ENCODE peak calls at places on chromosomes 4 and X, in four cellular contexts. One of them, this sample, is unnamed.
A peak's percentile ranks its signal among the peaks of the same experiment; 100 is the strongest.

GRCh38 chr4:95694411-95694810 is 145.5 kb upstream of the PDHA2 start:
- DNase-seq in iPS DF 6.9: no peak
- DNase-seq in cardiac muscle cell: no peak
- DNase-seq in heart left ventricle: no peak
- DNase-seq in this sample: no peak

GRCh38 chrX:790780-791360 is 160.3 kb downstream of the SHOX start:
- DNase-seq in iPS DF 6.9: no peak
- DNase-seq in cardiac muscle cell: no peak
- DNase-seq in heart left ventricle: no peak
- DNase-seq in this sample: no peak

GRCh38 chr4:8538076-8538702 is 42.0 kb upstream of the GPR78 start:
- DNase-seq in iPS DF 6.9: no peak
- DNase-seq in cardiac muscle cell: no peak
- DNase-seq in heart left ventricle: no peak
- DNase-seq in this sample: no peak

GRCh38 chr4:112210777-112211176 is 20.8 kb upstream of the AP1AR start:
- DNase-seq in iPS DF 6.9: no peak
- DNase-seq in cardiac muscle cell: peak; percentile 48
- DNase-seq in heart left ventricle: no peak
- DNase-seq in this sample: no peak

GRCh38 chrX:47579537-47579936 is 2.7 kb upstream of the TIMP1 start:
- DNase-seq in iPS DF 6.9: no peak
- DNase-seq in cardiac muscle cell: peak; percentile 78
- DNase-seq in heart left ventricle: no peak
- DNase-seq in this sample: peak; percentile 53

GRCh38 chr4:1976416-1977352 is 32.1 kb downstream of the NELFA start:
- DNase-seq in iPS DF 6.9: no peak
- DNase-seq in cardiac muscle cell: no peak
- DNase-seq in heart left ventricle: no peak
- DNase-seq in this sample: no peak

GRCh38 chr4:6291784-6292297 is 22.2 kb downstream of the WFS1 start:
- DNase-seq in iPS DF 6.9: no peak
- DNase-seq in cardiac muscle cell: no peak
- DNase-seq in heart left ventricle: no peak
- DNase-seq in this sample: no peak

GRCh38 chr4:84924439-84924838 is 42.1 kb downstream of the WDFY3 start:
- DNase-seq in iPS DF 6.9: no peak
- DNase-seq in cardiac muscle cell: no peak
- DNase-seq in heart left ventricle: no peak
- DNase-seq in this sample: no peak

GRCh38 chrX:13647709-13648212 is 5.2 kb upstream of the TCEANC start:
- DNase-seq in iPS DF 6.9: no peak
- DNase-seq in cardiac muscle cell: peak; percentile 74
- DNase-seq in heart left ventricle: peak; percentile 33
- DNase-seq in this sample: peak; percentile 85

GRCh38 chr4:41935652-41936021 is 408 bp downstream of the TMEM33 start:
- DNase-seq in iPS DF 6.9: no peak
- DNase-seq in cardiac muscle cell: no peak
- DNase-seq in heart left ventricle: no peak
- DNase-seq in this sample: no peak

GRCh38 chr4:137663376-137664054 is 131.2 kb upstream of the PCDH18 start:
- DNase-seq in iPS DF 6.9: no peak
- DNase-seq in cardiac muscle cell: peak; percentile 45
- DNase-seq in heart left ventricle: no peak
- DNase-seq in this sample: no peak

GRCh38 chrX:40169193-40170086 is 71.7 kb upstream of the BCOR start:
- DNase-seq in iPS DF 6.9: no peak
- DNase-seq in cardiac muscle cell: peak; percentile 83
- DNase-seq in heart left ventricle: no peak
- DNase-seq in this sample: peak; percentile 85

GRCh38 chr4:113899260-113900177 is 79.9 kb downstream of the ARSJ start:
- DNase-seq in iPS DF 6.9: no peak
- DNase-seq in cardiac muscle cell: no peak
- DNase-seq in heart left ventricle: no peak
- DNase-seq in this sample: no peak

DNA sequence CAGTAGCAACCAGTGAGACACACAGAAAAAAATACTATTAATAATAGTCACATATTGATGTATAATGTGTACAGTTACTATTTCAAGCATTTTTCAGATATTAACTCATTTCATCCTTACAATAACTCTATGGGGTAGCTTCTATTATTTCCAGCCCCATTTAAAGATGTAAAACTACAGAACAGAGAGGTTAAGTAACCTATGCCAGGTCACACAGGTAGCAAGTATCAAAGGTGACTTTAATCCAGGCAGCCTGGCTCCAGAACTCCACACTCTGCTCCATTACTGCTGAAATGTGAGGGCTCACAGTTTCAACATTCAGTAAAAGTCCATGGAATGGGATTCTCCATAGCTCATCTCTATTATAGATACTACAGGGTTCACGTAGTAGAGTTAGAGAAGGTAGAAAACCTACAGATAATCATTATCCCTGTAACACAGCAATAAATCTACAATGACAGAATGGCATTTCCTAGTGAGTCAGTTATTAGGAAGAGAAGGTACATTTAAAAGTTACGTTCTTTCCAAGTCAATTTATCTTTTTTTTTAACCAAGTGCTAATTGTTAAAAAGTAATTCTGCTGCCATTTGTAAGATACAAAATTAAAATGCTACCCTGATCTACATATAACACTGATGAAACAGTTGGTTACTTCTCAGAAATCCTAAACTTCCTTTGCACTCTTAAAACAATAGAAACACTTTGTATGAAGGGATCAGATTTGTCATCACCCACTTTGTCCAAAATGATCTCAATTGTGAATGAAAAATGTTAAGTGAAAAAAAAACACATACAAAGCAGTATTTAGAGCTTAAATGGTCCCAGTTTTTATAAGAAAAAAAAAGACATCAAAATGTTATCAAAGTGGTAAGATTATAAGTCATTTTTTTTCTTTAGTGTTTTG is 18.7 kb downstream of the RELL1 start:
- DNase-seq in iPS DF 6.9: no peak
- DNase-seq in cardiac muscle cell: no peak
- DNase-seq in heart left ventricle: no peak
- DNase-seq in this sample: no peak
- H3K4me1 ChIP-seq in iPS DF 6.9: peaks cover 4% of the 10 kb centered on the region
- H3K4me1 ChIP-seq in cardiac muscle cell: peaks cover 36% of the 10 kb centered on the region
- H3K4me1 ChIP-seq in heart left ventricle: peaks cover 35% of the 10 kb centered on the region
- H3K4me1 ChIP-seq in this sample: peaks cover 29% of the 10 kb centered on the region

GRCh38 chr4:75385139-75385538 is 129.1 kb downstream of the RCHY1 start:
- DNase-seq in iPS DF 6.9: no peak
- DNase-seq in cardiac muscle cell: no peak
- DNase-seq in heart left ventricle: no peak
- DNase-seq in this sample: no peak
- H3K4me3 ChIP-seq in iPS DF 6.9: no peak overlapping the region
- H3K4me3 ChIP-seq in cardiac muscle cell: no peak overlapping the region
- H3K4me3 ChIP-seq in heart left ventricle: no peak overlapping the region
- H3K4me3 ChIP-seq in this sample: no peak overlapping the region

GRCh38 chr4:96895826-96896225 is 1055.9 kb downstream of the PDHA2 start:
- DNase-seq in iPS DF 6.9: no peak
- DNase-seq in cardiac muscle cell: no peak
- DNase-seq in heart left ventricle: no peak
- DNase-seq in this sample: no peak

DNA sequence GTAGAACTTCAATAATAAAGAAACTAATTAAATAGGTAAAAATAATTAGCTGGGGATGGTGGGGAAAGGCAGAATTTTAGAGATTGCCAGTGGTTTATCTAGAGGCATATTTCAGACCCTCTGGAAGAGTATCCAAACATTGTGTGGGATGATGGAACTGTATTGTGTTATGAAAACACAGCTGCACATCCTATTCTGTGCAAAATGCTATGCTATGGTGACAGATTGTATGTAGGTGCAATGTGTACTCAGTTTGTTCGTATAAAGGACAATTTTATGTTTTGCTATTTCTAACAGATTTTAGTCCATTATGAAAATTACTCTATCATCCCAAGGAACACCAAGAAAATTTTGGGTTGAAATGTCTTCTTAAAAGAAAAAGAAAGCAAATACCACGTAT is 1054.7 kb downstream of the PDHA2 start:
- DNase-seq in iPS DF 6.9: no peak
- DNase-seq in cardiac muscle cell: no peak
- DNase-seq in heart left ventricle: no peak
- DNase-seq in this sample: no peak
- H3K9me3 ChIP-seq in iPS DF 6.9: no peaks in the 10 kb centered on the region
- H3K9me3 ChIP-seq in cardiac muscle cell: no peaks in the 10 kb centered on the region
- H3K9me3 ChIP-seq in heart left ventricle: no peaks in the 10 kb centered on the region
- H3K9me3 ChIP-seq in this sample: no peaks in the 10 kb centered on the region

GRCh38 chr4:91826186-91826585 is 477.6 kb upstream of the GRID2 start:
- DNase-seq in iPS DF 6.9: no peak
- DNase-seq in cardiac muscle cell: peak; percentile 56
- DNase-seq in heart left ventricle: no peak
- DNase-seq in this sample: no peak

GRCh38 chr4:91829531-91829930 is 474.2 kb upstream of the GRID2 start:
- DNase-seq in iPS DF 6.9: no peak
- DNase-seq in cardiac muscle cell: peak; percentile 48
- DNase-seq in heart left ventricle: no peak
- DNase-seq in this sample: no peak

GRCh38 chr4:91827914-91828313 is 475.9 kb upstream of the GRID2 start:
- DNase-seq in iPS DF 6.9: no peak
- DNase-seq in cardiac muscle cell: no peak
- DNase-seq in heart left ventricle: no peak
- DNase-seq in this sample: no peak

GRCh38 chr4:91824773-91825172 is 479.0 kb upstream of the GRID2 start:
- DNase-seq in iPS DF 6.9: no peak
- DNase-seq in cardiac muscle cell: no peak
- DNase-seq in heart left ventricle: no peak
- DNase-seq in this sample: no peak
- H3K4me1 ChIP-seq in iPS DF 6.9: no peaks in the 10 kb centered on the region
- H3K4me1 ChIP-seq in cardiac muscle cell: no peaks in the 10 kb centered on the region
- H3K4me1 ChIP-seq in heart left ventricle: no peaks in the 10 kb centered on the region
- H3K4me1 ChIP-seq in this sample: no peaks in the 10 kb centered on the region

DNA sequence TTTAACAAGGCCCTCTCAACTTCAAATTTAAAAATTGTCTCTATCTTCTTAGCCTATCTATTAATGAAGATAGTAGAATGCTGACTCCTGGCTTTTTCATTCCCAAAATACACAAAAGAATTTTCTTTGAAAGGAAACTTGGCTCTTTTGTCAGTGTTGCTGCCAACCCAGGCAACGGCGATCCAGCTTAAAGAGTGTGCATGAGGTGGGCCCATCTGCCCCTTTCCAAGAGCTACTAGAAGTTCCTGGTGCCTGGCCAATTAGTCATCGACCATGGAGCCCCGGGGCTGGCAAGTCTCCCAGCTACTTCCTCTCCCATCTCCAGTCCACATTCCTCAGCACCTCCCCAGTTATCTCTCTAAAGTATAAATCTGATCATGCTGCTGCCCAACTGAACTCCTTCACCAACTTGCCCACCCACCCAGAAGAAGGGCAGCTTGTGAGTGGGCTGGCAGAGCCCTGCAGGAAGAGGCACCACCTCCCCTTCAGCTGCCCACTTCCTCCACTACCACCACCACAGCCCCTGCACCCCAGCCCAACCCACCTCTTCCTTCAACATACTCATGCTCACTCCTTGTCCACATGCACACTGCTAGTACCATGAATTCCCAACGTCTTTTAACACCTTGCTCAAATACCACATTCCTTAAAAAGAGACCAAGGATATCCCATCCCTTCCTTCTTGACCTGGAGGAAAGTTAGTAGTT is 158.2 kb upstream of the MAP3K15 start:
- DNase-seq in iPS DF 6.9: no peak
- DNase-seq in cardiac muscle cell: peak; percentile 95
- DNase-seq in heart left ventricle: peak; percentile 47
- DNase-seq in this sample: peak; percentile 74
- H3K4me3 ChIP-seq in iPS DF 6.9: no peak overlapping the region
- H3K4me3 ChIP-seq in cardiac muscle cell: no peak overlapping the region
- H3K4me3 ChIP-seq in heart left ventricle: no peak overlapping the region
- H3K4me3 ChIP-seq in this sample: no peak overlapping the region

This sample was measured in SJSA1.